ENCODE peak calls at places on chromosomes 3 and 15, in five cellular contexts. I is fibroblast of lung, Z is kidney, P is PC-3, W is IMR-90. F is an unnamed sample.

GRCh38 chr15:30991301-30992072 is at the start of gene MTMR10:
- DNase-seq in I (peak; percentile 76), Z (peak; percentile 93), P (peak; percentile 85), W (peak; percentile 73), F (peak; percentile 78)

GRCh38 chr3:130935761-130936160 is 41.9 kb downstream of the ATP2C1 start:
- DNase-seq in I (peak; percentile 68), Z (no peak), P (peak; percentile 6), W (peak; percentile 78), F (no peak)

GRCh38 chr3:30341851-30342250 is 264.6 kb upstream of the TGFBR2 start:
- DNase-seq in I (no peak), Z (no peak), P (no peak), W (no peak), F (no peak)

GRCh38 chr3:129952956-129953355 is 21.6 kb upstream of the TRH start:
- DNase-seq in I (no peak), Z (no peak), P (no peak), W (no peak), F (no peak)

GRCh38 chr3:146803746-146804145 is 198.6 kb upstream of the PLSCR5 start:
- DNase-seq in I (peak; percentile 13), Z (no peak), P (no peak), W (peak; percentile 60), F (no peak)

GRCh38 chr3:197499427-197499826 is 56.3 kb downstream of the BDH1 start:
- DNase-seq in I (peak; percentile 52), Z (no peak), P (peak; percentile 96), W (peak; percentile 80), F (peak; percentile 78)

GRCh38 chr3:170589113-170589512 is 3.2 kb upstream of the SLC7A14 start:
- DNase-seq in I (no peak), Z (no peak), P (no peak), W (no peak), F (no peak)

GRCh38 chr3:138389841-138390581 is 41.6 kb downstream of the MRAS start:
- DNase-seq in I (peak; percentile 49), Z (no peak), P (peak; percentile 83), W (peak; percentile 94), F (no peak)

GRCh38 chr3:29057326-29057725 is 223.5 kb upstream of the RBMS3 start:
- DNase-seq in I (peak; percentile 51), Z (no peak), P (no peak), W (peak; percentile 83), F (no peak)

GRCh38 chr3:127682576-127682975 is 9.8 kb downstream of the ABTB1 start:
- DNase-seq in I (no peak), Z (peak; percentile 58), P (no peak), W (no peak), F (no peak)

GRCh38 chr15:64807751-64808222 is 17.7 kb downstream of the PIF1 start:
- DNase-seq in I (no peak), Z (no peak), P (no peak), W (no peak), F (no peak)

GRCh38 chr3:38579146-38579545 is 70.3 kb downstream of the SCN5A start:
- DNase-seq in I (no peak), Z (no peak), P (no peak), W (no peak), F (no peak)

GRCh38 chr3:12294885-12295580 is 6.2 kb downstream of the PPARG start:
- DNase-seq in I (peak; percentile 76), Z (no peak), P (peak; percentile 80), W (peak; percentile 93), F (no peak)

GRCh38 chr3:178097576-178097975 is 438.7 kb upstream of the KCNMB2 start:
- DNase-seq in I (peak; percentile 97), Z (no peak), P (no peak), W (peak; percentile 95), F (no peak)

GRCh38 chr15:28900892-28901586 is 15.3 kb downstream of the APBA2 start:
- DNase-seq in I (no peak), Z (peak; percentile 58), P (no peak), W (no peak), F (no peak)

GRCh38 chr15:41970456-41970855 is 1.9 kb downstream of the EHD4 start:
- DNase-seq in I (no peak), Z (no peak), P (no peak), W (no peak), F (no peak)

GRCh38 chr3:187669675-187670504 is at the start of gene SST:
- DNase-seq in I (peak; percentile 56), Z (peak; percentile 67), P (peak; percentile 51), W (peak; percentile 47), F (no peak)

GRCh38 chr3:31709005-31709404 is 176.3 kb downstream of the STT3B start:
- DNase-seq in I (no peak), Z (no peak), P (no peak), W (peak; percentile 27), F (no peak)

GRCh38 chr3:105401691-105402149 is 35.0 kb downstream of the ALCAM start:
- DNase-seq in I (no peak), Z (no peak), P (peak; percentile 80), W (peak; percentile 37), F (no peak)

GRCh38 chr15:77414781-77415442 is 5.0 kb downstream of the PEAK1 start:
- DNase-seq in I (no peak), Z (no peak), P (no peak), W (no peak), F (no peak)

GRCh38 chr15:81281925-81282895 is 41.7 kb downstream of the STARD5 start:
- DNase-seq in I (no peak), Z (peak; percentile 50), P (no peak), W (no peak), F (no peak)

GRCh38 chr15:89315375-89315929 is 19.2 kb downstream of the POLG start:
- DNase-seq in I (no peak), Z (no peak), P (no peak), W (no peak), F (no peak)

DNA sequence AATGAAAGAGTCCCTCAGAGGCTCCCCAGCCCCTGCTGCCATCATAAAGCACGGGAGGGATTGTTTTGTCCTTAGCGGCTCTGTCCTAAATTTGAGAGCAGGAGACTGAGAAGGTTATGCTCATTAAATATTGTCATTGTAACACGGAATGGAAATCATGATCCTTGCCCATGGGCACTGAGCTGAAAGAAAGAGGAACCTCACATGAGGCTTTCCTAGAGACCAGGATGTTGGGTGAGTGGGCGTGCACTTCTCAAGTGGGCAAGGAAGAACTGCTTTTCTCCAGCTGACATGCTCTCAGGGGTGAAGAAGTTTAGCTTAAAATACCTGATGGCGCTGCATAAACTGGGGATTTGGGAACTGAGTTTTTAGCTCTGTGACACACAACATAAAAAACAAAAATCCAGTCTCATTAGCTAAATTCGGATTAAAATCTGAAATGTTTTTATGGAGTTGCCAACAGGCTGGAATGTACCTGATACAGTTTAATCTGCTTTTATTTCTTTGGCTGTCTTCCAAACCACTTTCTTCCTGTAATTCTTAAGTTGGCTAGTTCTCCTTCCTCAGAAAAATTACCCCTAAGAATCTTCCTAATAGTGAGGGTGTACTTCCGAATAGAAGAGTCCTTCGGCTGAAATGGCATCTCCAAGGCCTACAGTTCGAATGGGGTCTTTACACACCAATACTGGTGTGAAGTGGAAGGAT is 31.7 kb downstream of the ADPGK start:
- DNase-seq in I (no peak), Z (no peak), P (peak; percentile 6), W (peak; percentile 2), F (no peak)
- H3K36me3 ChIP-seq in I (peaks cover 10% of the 10 kb centered on the region), Z (peaks cover 23% of the 10 kb centered on the region), P (peaks cover 34% of the 10 kb centered on the region), W (peaks cover 47% of the 10 kb centered on the region), F (peaks cover 9% of the 10 kb centered on the region)

DNA sequence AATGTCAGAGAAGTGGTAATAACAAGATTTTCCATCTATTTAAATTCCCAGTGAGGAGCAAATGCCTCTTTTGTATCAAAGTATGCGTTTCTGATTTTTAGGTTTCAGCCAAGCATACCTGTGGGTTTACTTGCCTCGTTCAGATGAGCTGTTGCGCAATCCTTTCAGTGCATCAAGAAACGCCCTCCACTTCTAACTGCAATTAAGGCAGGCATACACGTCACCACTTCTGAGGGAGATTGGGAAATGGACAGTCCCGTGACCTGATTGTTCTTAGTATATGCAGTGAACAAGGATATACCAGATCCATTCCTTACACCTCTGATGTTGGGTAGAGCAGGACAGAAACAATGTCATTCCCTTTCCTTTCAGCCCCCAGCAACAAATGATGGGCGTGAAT is 219.0 kb downstream of the ITPR1 start:
- DNase-seq in I (peak; percentile 62), Z (no peak), P (peak; percentile 55), W (peak; percentile 57), F (peak; percentile 78)
- H3K9ac ChIP-seq in I (no peak overlapping the region), Z (peak overlapping the region; percentile 16), P (peak overlapping the region; percentile 11), W (no peak overlapping the region), F (no peak overlapping the region)

DNA sequence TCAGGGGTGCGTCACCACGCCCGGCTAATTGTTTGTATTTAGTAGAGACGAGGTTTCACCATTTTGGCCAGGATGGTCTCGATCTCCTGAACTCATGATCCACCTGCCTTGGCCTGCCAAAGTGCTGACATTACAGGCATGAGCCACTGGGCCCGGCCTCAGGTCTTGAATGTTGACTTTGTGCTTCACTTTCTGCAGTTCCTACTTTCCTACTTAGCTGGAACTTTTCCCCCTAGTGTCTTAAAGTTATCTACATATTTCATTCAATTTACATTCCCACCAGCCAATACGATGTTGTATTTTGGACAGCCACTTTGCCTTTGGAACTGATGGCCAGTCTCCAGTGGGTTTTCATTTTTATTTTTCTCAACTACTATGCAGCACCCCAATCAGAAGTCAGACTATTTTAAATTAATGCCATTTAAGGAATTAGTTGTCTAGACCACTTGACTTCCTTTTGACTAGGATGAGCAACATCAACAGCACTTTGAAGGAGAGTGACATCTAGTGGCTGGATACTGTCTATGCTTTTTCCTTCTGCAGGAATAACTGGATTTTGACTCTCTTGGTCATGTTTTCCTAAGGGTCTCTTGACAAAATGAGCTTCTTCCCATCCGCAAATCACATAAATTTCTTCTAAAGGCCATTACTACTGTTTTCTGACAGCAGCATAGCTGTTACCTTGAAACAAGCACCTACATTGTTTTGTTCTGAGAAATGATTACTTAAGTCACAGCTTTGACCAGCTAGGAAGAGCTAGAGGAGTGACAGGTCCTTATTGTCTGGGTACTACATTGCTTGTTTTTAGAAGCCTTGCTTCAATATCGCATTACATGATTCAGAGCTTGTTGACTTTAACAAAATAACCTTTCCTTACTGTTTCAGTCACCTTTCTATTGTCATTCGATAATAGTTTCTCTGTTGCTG is 140.2 kb downstream of the ITPR1 start:
- DNase-seq in I (peak; percentile 83), Z (no peak), P (peak; percentile 77), W (peak; percentile 72), F (no peak)
- TF ChIP-seq CTCF in I (peak; percentile 88), Z (peak; percentile 79), P (peak; percentile 96), W (peak; percentile 87), F (peak; percentile 85)

DNA sequence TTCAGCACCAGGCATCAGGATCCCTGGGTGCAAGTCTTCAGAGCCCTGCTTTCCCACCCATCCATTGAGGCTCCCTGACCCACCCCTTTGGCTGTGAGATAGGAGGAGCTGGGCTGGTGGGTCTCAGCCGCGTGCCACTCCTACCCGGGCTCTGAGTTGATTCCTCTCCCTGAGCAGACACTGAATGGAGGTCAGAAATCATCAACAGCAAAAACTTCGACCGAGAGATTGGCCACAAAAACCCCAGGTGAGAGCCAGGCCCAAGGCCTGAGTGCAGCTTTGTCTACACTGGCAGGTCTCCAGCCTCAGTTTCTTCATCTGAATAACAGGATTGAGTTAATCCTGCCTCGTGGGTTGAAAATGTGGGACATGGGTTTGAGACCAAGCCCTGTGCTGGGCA is 7.8 kb downstream of the TMEM43 start:
- DNase-seq in I (no peak), Z (no peak), P (no peak), W (no peak), F (no peak)
- H3K36me3 ChIP-seq in I (peaks cover 55% of the 10 kb centered on the region), Z (peaks cover 51% of the 10 kb centered on the region), P (peaks cover 72% of the 10 kb centered on the region), W (peaks cover 82% of the 10 kb centered on the region), F (peaks cover 24% of the 10 kb centered on the region)

F was measured in colonic mucosa.